ENCODE peak calls at places on chromosomes 1 and 21, in six cellular contexts. W is vagina; H is neural progenitor cell; M is Peyer's patch; J is CD8-positive, alpha-beta T cell; I is testis. V is an unnamed sample.

GRCh38 chr1:181551249-181551648 is 67.9 kb downstream of the CACNA1E start:
- DNase-seq in W (no peak), H (peak; percentile 79), M (peak; percentile 29), I (no peak), J (no peak), V (no peak)

GRCh38 chr1:51439895-51440294 is 79.2 kb downstream of the EPS15 start:
- DNase-seq in H (no peak), M (no peak), W (no peak), I (no peak), J (no peak), V (no peak)

GRCh38 chr1:63073530-63074306 is 248.6 kb upstream of the FOXD3 start:
- DNase-seq in J (no peak), H (peak; percentile 39), W (no peak), I (peak; percentile 37), M (no peak), V (peak; percentile 17)

GRCh38 chr1:66539491-66539890 is 5.5 kb downstream of the SGIP1 start:
- DNase-seq in J (no peak), I (no peak), M (no peak), H (no peak), W (no peak), V (no peak)

GRCh38 chr1:47662068-47662467 is 224.2 kb downstream of the FOXD2 start:
- DNase-seq in J (no peak), I (no peak), H (no peak), M (no peak), W (no peak), V (no peak)

GRCh38 chr21:21230672-21231071 is 232.5 kb downstream of the NCAM2 start:
- DNase-seq in W (no peak), J (no peak), I (no peak), M (no peak), H (peak; percentile 16), V (no peak)

GRCh38 chr1:5254975-5255374 is 600.6 kb downstream of the AJAP1 start:
- DNase-seq in H (no peak), J (no peak), I (no peak), W (peak; percentile 40), M (peak; percentile 11), V (no peak)

GRCh38 chr1:185719021-185719420 is 15.2 kb upstream of the HMCN1 start:
- DNase-seq in M (no peak), I (peak; percentile 26), W (no peak), J (no peak), H (peak; percentile 55), V (peak; percentile 17)

GRCh38 chr1:203528098-203528497 is 34.1 kb downstream of the OPTC start:
- DNase-seq in I (no peak), W (no peak), H (peak; percentile 0), J (no peak), M (no peak), V (no peak)

GRCh38 chr1:36706416-36706815 is 223.7 kb upstream of the CSF3R start:
- DNase-seq in M (no peak), H (no peak), W (no peak), I (no peak), J (no peak), V (no peak)

GRCh38 chr21:31905444-31906400 is 32.9 kb downstream of the HUNK start:
- DNase-seq in W (no peak), M (no peak), H (no peak), I (no peak), J (no peak), V (no peak)

GRCh38 chr1:6358757-6359567 is 34.6 kb downstream of the ACOT7 start:
- DNase-seq in J (no peak), I (no peak), H (peak; percentile 59), M (peak; percentile 29), W (no peak), V (peak; percentile 37)

GRCh38 chr1:19437911-19438310 is 47.4 kb downstream of the CAPZB start:
- DNase-seq in M (no peak), W (peak; percentile 98), H (no peak), J (no peak), I (peak; percentile 93), V (peak; percentile 42)

GRCh38 chr1:2588661-2589330 is 2.2 kb downstream of the PRXL2B start:
- DNase-seq in H (no peak), J (no peak), I (no peak), W (no peak), M (no peak), V (no peak)

GRCh38 chr1:160354388-160354985 is 11.3 kb downstream of the NCSTN start:
- DNase-seq in I (no peak), W (no peak), M (no peak), H (peak; percentile 76), J (no peak), V (no peak)

GRCh38 chr1:181508486-181509165 is 25.3 kb downstream of the CACNA1E start:
- DNase-seq in J (no peak), W (no peak), I (no peak), H (no peak), M (no peak), V (no peak)

GRCh38 chr1:145690587-145691558 is 16.3 kb downstream of the PDZK1 start:
- DNase-seq in M (no peak), W (no peak), J (no peak), I (no peak), H (no peak), V (no peak)

GRCh38 chr1:4749406-4749805 is 95.0 kb downstream of the AJAP1 start:
- DNase-seq in W (no peak), M (no peak), I (no peak), J (no peak), H (no peak), V (no peak)

GRCh38 chr1:25795227-25795626 is 4.8 kb upstream of the SELENON start:
- DNase-seq in H (no peak), J (no peak), M (no peak), I (no peak), W (no peak), V (no peak)

GRCh38 chr1:208201241-208201640 is 42.9 kb downstream of the PLXNA2 start:
- DNase-seq in I (no peak), H (no peak), W (no peak), J (no peak), M (no peak), V (peak; percentile 57)

GRCh38 chr1:17475729-17476128 is 36.3 kb upstream of the RCC2 start:
- DNase-seq in W (no peak), J (no peak), I (peak; percentile 46), H (no peak), M (no peak), V (no peak)

GRCh38 chr1:57443004-57443403 is 19.1 kb upstream of the DAB1 start:
- DNase-seq in M (no peak), J (no peak), W (no peak), H (no peak), I (no peak), V (no peak)

GRCh38 chr1:28680141-28680540 is 11.6 kb downstream of the GMEB1 start:
- DNase-seq in W (no peak), I (no peak), J (no peak), M (no peak), H (no peak), V (no peak)

GRCh38 chr1:11061652-11062365 is 2.0 kb upstream of the SRM start:
- DNase-seq in H (no peak), M (no peak), J (no peak), I (no peak), W (no peak), V (peak; percentile 3)

GRCh38 chr1:218755128-218755527 is 410.0 kb downstream of the TGFB2 start:
- DNase-seq in J (no peak), H (no peak), M (no peak), W (no peak), I (no peak), V (no peak)

GRCh38 chr1:48208251-48208650 is 14.3 kb upstream of the SLC5A9 start:
- DNase-seq in J (no peak), W (no peak), M (no peak), H (no peak), I (no peak), V (no peak)

DNA sequence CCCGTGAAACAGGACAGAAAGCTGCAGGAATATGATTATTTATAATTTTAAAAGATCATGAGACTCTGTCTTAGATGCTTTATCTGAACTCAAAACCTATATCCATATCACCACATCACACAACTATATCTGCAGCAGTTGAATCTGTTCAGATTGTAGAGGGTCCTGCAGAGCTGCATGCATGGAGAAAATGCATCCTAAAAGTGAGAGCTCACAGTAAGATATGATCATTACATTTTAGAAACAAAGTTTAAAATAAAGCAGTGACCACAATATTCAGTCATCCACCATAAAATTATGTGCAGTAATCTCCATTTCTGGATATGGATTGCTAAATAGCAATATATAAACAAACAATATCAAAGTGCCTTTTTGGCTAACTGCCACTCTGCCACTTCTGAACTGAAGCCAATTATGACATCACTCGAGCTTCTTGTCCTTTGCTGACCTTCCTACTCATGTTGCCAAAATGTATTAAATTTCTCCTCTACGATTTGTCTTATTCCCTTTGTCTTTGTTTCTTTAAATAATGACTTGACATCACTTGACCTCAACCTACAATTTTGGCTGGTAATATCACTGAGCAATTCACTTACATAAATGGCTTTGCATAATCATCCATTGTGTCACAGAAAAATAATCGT is 262.1 kb upstream of the CXADR start:
- DNase-seq in H (no peak), W (no peak), M (no peak), J (no peak), I (no peak), V (no peak)
- H3K27me3 ChIP-seq in H (no peaks in the 10 kb centered on the region), W (no peaks in the 10 kb centered on the region), M (no peaks in the 10 kb centered on the region), J (no peaks in the 10 kb centered on the region), I (no peaks in the 10 kb centered on the region), V (no peaks in the 10 kb centered on the region)

GRCh38 chr1:156160744-156161181 is 7.4 kb downstream of the SEMA4A start:
- DNase-seq in J (no peak), M (peak; percentile 74), H (peak; percentile 90), W (no peak), I (peak; percentile 88), V (peak; percentile 82)
- H3K4me1 ChIP-seq in J (peaks cover 4% of the 10 kb centered on the region), M (no peaks in the 10 kb centered on the region), H (peaks cover 5% of the 10 kb centered on the region), W (peaks cover 18% of the 10 kb centered on the region), I (peaks cover 16% of the 10 kb centered on the region), V (peaks cover 8% of the 10 kb centered on the region)

GRCh38 chr1:110677016-110677415 is 2.3 kb upstream of the KCNA3 start:
- DNase-seq in I (no peak), W (no peak), M (no peak), H (no peak), J (no peak), V (no peak)

GRCh38 chr1:110675060-110675791 is 486 bp upstream of the KCNA3 start:
- DNase-seq in I (no peak), W (no peak), M (peak; percentile 19), J (no peak), H (peak; percentile 45), V (no peak)

GRCh38 chr1:110673805-110674336 is 869 bp downstream of the KCNA3 start:
- DNase-seq in W (no peak), M (no peak), J (no peak), I (no peak), H (no peak), V (no peak)

GRCh38 chr1:110674337-110675059 is at the start of gene KCNA3:
- DNase-seq in H (peak; percentile 91), W (no peak), M (peak; percentile 73), J (peak; percentile 52), I (peak; percentile 56), V (peak; percentile 19)

GRCh38 chr1:110677526-110677925 is 2.8 kb upstream of the KCNA3 start:
- DNase-seq in J (no peak), I (no peak), M (no peak), W (no peak), H (no peak), V (no peak)
- H3K27ac ChIP-seq in J (no peak overlapping the region), I (no peak overlapping the region), M (no peak overlapping the region), W (no peak overlapping the region), H (no peak overlapping the region), V (no peak overlapping the region)

GRCh38 chr1:193402032-193402431 is 215.6 kb upstream of the B3GALT2 start:
- DNase-seq in I (no peak), J (no peak), W (no peak), H (no peak), M (no peak), V (no peak)
- H3K27me3 ChIP-seq in I (no peaks in the 10 kb centered on the region), J (no peaks in the 10 kb centered on the region), W (no peaks in the 10 kb centered on the region), H (no peaks in the 10 kb centered on the region), M (no peaks in the 10 kb centered on the region), V (no peaks in the 10 kb centered on the region)

V was measured in body of pancreas.